ENCODE peak calls at places on chromosomes 11 and 22, in nine cellular contexts. V, A, R, F, S, K, Y, J and L are unnamed samples.

GRCh38 chr11:67373916-67374570 is 645 bp upstream of the CLCF1 start:
- DNase-seq in F (peak), A (no peak), Y (peak), S (peak), R (no peak), J (peak), V (peak), K (peak), L (peak)

GRCh38 chr11:48051217-48051848 is 71.0 kb downstream of the PTPRJ start:
- DNase-seq in F (no peak), Y (no peak), J (no peak), R (no peak), A (no peak), K (peak), S (no peak), V (no peak), L (no peak)

GRCh38 chr11:93329936-93330445 is 551 bp upstream of the DEUP1 start:
- DNase-seq in V (peak), Y (peak), A (no peak), J (no peak), F (no peak), R (no peak), K (no peak), S (no peak), L (peak)

GRCh38 chr11:65426839-65427690 is 4.5 kb downstream of the NEAT1 start:
- DNase-seq in R (no peak), V (no peak), K (peak), A (no peak), S (no peak), F (peak), Y (no peak), J (peak), L (peak)

GRCh38 chr11:57131080-57131790 is 50.5 kb upstream of the LRRC55 start:
- DNase-seq in V (peak), K (peak), Y (peak), S (no peak), J (no peak), R (no peak), F (peak), A (no peak), L (peak)

GRCh38 chr11:62727833-62728721 is at the start of gene TTC9C:
- DNase-seq in Y (peak), S (peak), K (peak), V (peak), F (peak), R (peak), J (peak), A (peak), L (peak)

GRCh38 chr22:19877626-19878339 is 23.1 kb upstream of the GNB1L start:
- DNase-seq in S (no peak), F (no peak), V (peak), K (peak), A (no peak), J (peak), R (no peak), Y (peak), L (peak)

GRCh38 chr11:78372114-78372768 is 45.4 kb downstream of the GAB2 start:
- DNase-seq in S (no peak), K (no peak), A (no peak), F (no peak), R (no peak), J (no peak), Y (no peak), V (no peak), L (no peak)

GRCh38 chr11:79077684-79078379 is 363.0 kb downstream of the TENM4 start:
- DNase-seq in J (no peak), K (no peak), S (no peak), F (no peak), A (no peak), Y (no peak), R (no peak), V (no peak), L (no peak)

GRCh38 chr11:130918081-130918480 is 1.8 kb upstream of the SNX19 start:
- DNase-seq in J (no peak), R (no peak), F (no peak), S (no peak), K (no peak), V (no peak), A (no peak), Y (no peak), L (no peak)